ENCODE peak calls at places on chromosomes 2 and 18, in six cellular contexts. O is HCT116, W is GM12878, G is K562, V is HepG2, K is SK-N-SH. S is an unnamed sample.

GRCh38 chr2:14817848-14818247 is 185.3 kb downstream of the LRATD1 start:
- DNase-seq in G (no peak), K (no peak), V (no peak), W (no peak), O (no peak), S (no peak)

GRCh38 chr18:69916412-69916811 is 31.3 kb downstream of the CD226 start:
- DNase-seq in K (no peak), V (no peak), O (no peak), W (no peak), G (no peak), S (no peak)

GRCh38 chr2:183035298-183035953 is 2.8 kb downstream of the NCKAP1 start:
- DNase-seq in G (peak; percentile 47), W (no peak), O (no peak), K (no peak), V (no peak), S (no peak)

GRCh38 chr2:193276560-193276959 is 1081.8 kb upstream of the TMEFF2 start:
- DNase-seq in K (no peak), O (no peak), W (no peak), G (peak; percentile 28), V (no peak), S (no peak)

GRCh38 chr2:43024515-43024962 is 201.9 kb downstream of the ZFP36L2 start:
- DNase-seq in V (no peak), K (peak; percentile 96), O (peak; percentile 12), W (no peak), G (peak; percentile 79), S (peak; percentile 53)

GRCh38 chr18:47409519-47409918 is 158.1 kb upstream of the SKOR2 start:
- DNase-seq in K (no peak), W (no peak), G (no peak), V (no peak), O (no peak), S (no peak)

GRCh38 chr2:108288534-108289106 is at the start of gene SULT1C2:
- DNase-seq in K (no peak), G (no peak), O (peak; percentile 16), W (no peak), V (peak; percentile 83), S (no peak)

GRCh38 chr2:183207110-183207509 is 82.9 kb downstream of the NUP35 start:
- DNase-seq in K (no peak), W (no peak), O (peak; percentile 1), G (peak; percentile 10), V (peak; percentile 61), S (no peak)

GRCh38 chr18:21851327-21851961 is 110.9 kb downstream of the MIB1 start:
- DNase-seq in K (peak; percentile 23), G (peak; percentile 19), W (no peak), O (no peak), V (no peak), S (no peak)

GRCh38 chr2:216172493-216172892 is 63.3 kb downstream of the XRCC5 start:
- DNase-seq in G (no peak), O (no peak), K (no peak), V (no peak), W (no peak), S (no peak)

GRCh38 chr18:11500153-11501122 is 109.0 kb upstream of the SLC35G4 start:
- DNase-seq in O (peak; percentile 89), K (no peak), V (peak; percentile 98), W (peak; percentile 56), G (peak; percentile 4), S (no peak)

GRCh38 chr18:52582516-52582915 is 242.5 kb downstream of the DCC start:
- DNase-seq in W (no peak), O (no peak), K (no peak), V (no peak), G (no peak), S (no peak)

GRCh38 chr18:32389868-32390267 is 80.8 kb downstream of the GAREM1 start:
- DNase-seq in W (no peak), K (no peak), G (no peak), V (no peak), O (no peak), S (no peak)

GRCh38 chr2:11773747-11774536 is 27.5 kb downstream of the LPIN1 start:
- DNase-seq in G (no peak), W (no peak), V (no peak), K (no peak), O (no peak), S (no peak)

GRCh38 chr2:172226244-172227061 is 123.8 kb upstream of the DLX2 start:
- DNase-seq in O (no peak), W (no peak), G (peak; percentile 49), K (no peak), V (peak; percentile 63), S (peak; percentile 30)

GRCh38 chr2:134324942-134325341 is 71.1 kb downstream of the MGAT5 start:
- DNase-seq in G (no peak), V (no peak), W (peak; percentile 34), O (no peak), K (no peak), S (no peak)

GRCh38 chr2:102082591-102083586 is 59.7 kb upstream of the IL1R1 start:
- DNase-seq in W (peak; percentile 88), V (peak; percentile 67), G (peak; percentile 69), K (no peak), O (peak; percentile 56), S (no peak)

GRCh38 chr2:133733856-133734255 is 165.6 kb upstream of the NCKAP5 start:
- DNase-seq in O (no peak), K (no peak), G (no peak), V (no peak), W (no peak), S (no peak)

GRCh38 chr2:21230140-21230539 is 106.4 kb downstream of the TDRD15 start:
- DNase-seq in O (no peak), W (no peak), K (no peak), G (no peak), V (no peak), S (no peak)

GRCh38 chr2:38945372-38945771 is 55.7 kb downstream of the ARHGEF33 start:
- DNase-seq in V (no peak), W (no peak), O (no peak), K (no peak), G (peak; percentile 72), S (no peak)

GRCh38 chr18:12028674-12029073 is 47.4 kb downstream of the IMPA2 start:
- DNase-seq in V (no peak), W (no peak), O (no peak), K (peak; percentile 31), G (no peak), S (no peak)

GRCh38 chr2:72883356-72883962 is 3.7 kb upstream of the SPR start:
- DNase-seq in G (peak; percentile 57), W (no peak), K (no peak), O (no peak), V (peak; percentile 47), S (peak; percentile 63)

DNA sequence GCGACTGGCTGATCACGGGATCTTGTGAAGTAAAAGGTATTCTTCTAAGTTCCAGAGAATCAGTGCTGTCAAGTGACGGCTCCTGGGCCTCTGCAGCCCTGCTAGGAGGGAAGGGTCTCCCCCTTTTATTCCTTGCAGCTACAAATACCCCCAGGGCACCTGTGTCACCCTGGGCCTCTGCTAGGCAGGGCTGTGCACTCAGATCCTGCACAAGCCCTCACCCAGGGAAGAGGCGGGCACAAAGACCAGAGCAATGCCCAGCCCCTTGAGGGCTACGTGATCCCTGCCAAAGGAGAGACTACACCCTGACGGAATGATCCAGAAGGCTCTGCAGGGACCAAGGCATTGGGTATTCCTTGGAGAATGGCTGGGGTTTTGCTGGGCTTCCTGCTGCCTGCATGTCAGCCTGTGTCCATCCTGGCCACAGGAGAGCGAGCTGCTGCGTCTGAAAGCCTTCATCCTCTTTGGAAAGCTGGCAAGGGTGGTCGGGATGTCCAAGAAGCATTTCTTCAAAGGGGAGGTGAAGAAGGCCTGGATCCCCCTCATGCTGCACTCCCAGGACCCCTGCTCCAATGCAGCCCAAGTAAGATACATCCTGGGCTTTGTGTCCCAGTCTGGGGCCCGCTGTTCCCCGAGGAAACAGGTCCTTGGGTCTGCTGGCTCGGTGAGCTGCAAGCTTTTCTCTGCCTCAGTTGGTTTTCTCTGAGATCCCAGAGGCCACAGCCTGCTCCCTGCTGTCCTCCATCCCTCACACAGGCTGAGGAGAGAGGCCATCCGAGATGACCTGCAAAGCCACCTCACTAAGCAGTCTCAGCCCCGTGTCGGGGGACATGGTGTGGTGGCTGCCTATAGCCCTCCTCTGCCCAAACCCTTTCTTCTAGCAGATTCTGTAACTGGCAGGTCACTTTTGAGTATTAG is 24.9 kb downstream of the HJURP start:
- DNase-seq in K (no peak), W (no peak), G (no peak), V (no peak), O (no peak), S (no peak)
- TF ChIP-seq JUND in K (no peak), W (no peak), G (no peak), V (no peak), O (no peak), S (no peak)

GRCh38 chr2:17303054-17303453 is 215.2 kb downstream of the RAD51AP2 start:
- DNase-seq in V (no peak), K (no peak), G (no peak), W (no peak), O (no peak), S (no peak)
- TF ChIP-seq JUND in V (no peak), K (no peak), G (no peak), W (no peak), O (no peak), S (no peak)

GRCh38 chr2:71861186-71862160 is 286.2 kb downstream of the CYP26B1 start:
- DNase-seq in V (no peak), K (no peak), G (no peak), O (no peak), W (no peak), S (no peak)

GRCh38 chr2:71863338-71863737 is 284.3 kb downstream of the CYP26B1 start:
- DNase-seq in V (no peak), O (no peak), K (no peak), G (no peak), W (no peak), S (no peak)

GRCh38 chr2:71862921-71863320 is 284.7 kb downstream of the CYP26B1 start:
- DNase-seq in W (no peak), O (no peak), G (no peak), V (no peak), K (no peak), S (no peak)

GRCh38 chr2:71864085-71864484 is 283.6 kb downstream of the CYP26B1 start:
- DNase-seq in W (no peak), V (no peak), O (no peak), K (no peak), G (no peak), S (no peak)

DNA sequence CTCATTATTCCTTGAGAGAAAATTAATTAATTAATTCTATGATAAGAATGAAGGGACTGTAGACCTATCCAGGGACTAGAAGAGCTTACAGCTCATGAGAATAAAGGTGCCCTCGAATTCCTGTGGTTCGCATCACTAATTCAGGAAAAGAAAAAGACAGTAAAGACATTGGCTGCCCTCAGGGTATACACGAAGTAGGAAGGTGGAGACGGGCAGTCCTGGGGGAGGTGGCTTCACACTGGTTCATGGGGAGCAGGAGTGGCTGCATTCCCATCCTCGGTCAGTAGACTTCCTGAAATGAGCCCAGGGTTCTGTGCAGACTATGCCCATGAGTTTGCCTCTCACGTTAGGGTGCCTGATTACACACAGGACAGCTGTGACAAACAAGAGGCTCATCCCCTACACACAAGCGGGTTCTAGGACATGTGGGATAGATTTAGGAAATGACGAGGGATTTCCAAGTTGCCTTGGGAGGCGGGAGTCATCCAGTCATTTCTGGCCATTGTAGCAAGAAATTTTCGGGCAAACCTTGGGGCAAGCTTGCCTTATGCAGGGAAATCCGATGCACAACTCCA is 282.2 kb downstream of the CYP26B1 start:
- DNase-seq in W (no peak), G (no peak), K (no peak), O (no peak), V (no peak), S (no peak)
- TF ChIP-seq JUND in W (no peak), G (no peak), K (no peak), O (no peak), V (no peak), S (no peak)

GRCh38 chr18:61414116-61414515 is 80.9 kb downstream of the CDH20 start:
- DNase-seq in W (no peak), V (no peak), O (no peak), G (no peak), K (no peak), S (no peak)

GRCh38 chr18:61413388-61413787 is 80.2 kb downstream of the CDH20 start:
- DNase-seq in O (no peak), K (no peak), W (no peak), V (no peak), G (no peak), S (no peak)
- TF ChIP-seq JUND in O (no peak), K (no peak), W (no peak), V (no peak), G (no peak), S (no peak)